ENCODE peak calls at places on chromosomes 2 and 18, in eight cellular contexts. K is CD4-positive, alpha-beta T cell; G is kidney; D is dorsolateral prefrontal cortex; B is RWPE1; X is heart right ventricle; P is WTC11; Y is AG10803. L is an unnamed sample.

GRCh38 chr2:159788218-159788617 is 9.8 kb downstream of the CD302 start:
- DNase-seq in D (no peak), B (no peak), K (no peak), P (no peak), Y (no peak), X (no peak), G (no peak), L (no peak)

GRCh38 chr2:45723857-45724256 is 72.4 kb downstream of the PRKCE start:
- DNase-seq in Y (no peak), D (no peak), P (no peak), X (no peak), K (no peak), B (no peak), G (no peak), L (no peak)

GRCh38 chr2:182368446-182368845 is 58.4 kb downstream of the PDE1A start:
- DNase-seq in D (no peak), G (no peak), X (no peak), B (peak), Y (peak), P (no peak), K (no peak), L (peak)

GRCh38 chr2:144998435-144998834 is 478.5 kb upstream of the ZEB2 start:
- DNase-seq in D (no peak), P (no peak), B (no peak), Y (no peak), X (no peak), G (no peak), K (no peak), L (peak)

GRCh38 chr18:28181616-28182015 is 4.7 kb upstream of the CDH2 start:
- DNase-seq in B (no peak), P (no peak), Y (no peak), G (no peak), X (no peak), K (no peak), D (no peak), L (no peak)

GRCh38 chr2:37916512-37917082 is 8.5 kb upstream of the RMDN2 start:
- DNase-seq in B (peak), Y (peak), K (no peak), D (no peak), X (no peak), G (peak), P (no peak), L (peak)

GRCh38 chr18:24126155-24126947 is 12.5 kb upstream of the CABYR start:
- DNase-seq in D (no peak), K (no peak), Y (peak), B (no peak), G (no peak), X (no peak), P (no peak), L (no peak)

GRCh38 chr2:29811378-29811777 is 110.0 kb downstream of the ALK start:
- DNase-seq in D (no peak), G (no peak), B (peak), K (no peak), Y (no peak), X (no peak), P (no peak), L (peak)

GRCh38 chr2:229849073-229849472 is 72.7 kb downstream of the TRIP12 start:
- DNase-seq in Y (no peak), B (no peak), P (no peak), X (no peak), D (no peak), K (no peak), G (no peak), L (no peak)

GRCh38 chr2:160940699-160941098 is 219.5 kb upstream of the TANK start:
- DNase-seq in X (no peak), K (no peak), B (peak), P (no peak), G (no peak), D (no peak), Y (peak), L (peak)

GRCh38 chr2:220575963-220576362 is 948.5 kb downstream of the SLC4A3 start:
- DNase-seq in Y (no peak), G (no peak), K (no peak), X (no peak), P (no peak), D (no peak), B (no peak), L (no peak)

GRCh38 chr2:70608373-70608772 is 54.7 kb upstream of the TGFA start:
- DNase-seq in X (no peak), D (no peak), P (no peak), G (no peak), K (no peak), Y (no peak), B (no peak), L (no peak)

GRCh38 chr18:11366410-11366809 is 217.0 kb upstream of the PIEZO2 start:
- DNase-seq in Y (no peak), G (no peak), X (no peak), B (no peak), P (no peak), K (no peak), D (no peak), L (no peak)

GRCh38 chr2:184654945-184655344 is 56.6 kb downstream of the ZNF804A start:
- DNase-seq in G (no peak), Y (peak), X (no peak), B (peak), D (no peak), P (no peak), K (no peak), L (peak)

GRCh38 chr2:231701456-231702373 is 6.6 kb upstream of the PTMA start:
- DNase-seq in D (no peak), X (no peak), P (no peak), Y (peak), G (peak), K (no peak), B (peak), L (peak)

GRCh38 chr2:218328294-218328693 is 28.4 kb upstream of the CATIP start:
- DNase-seq in Y (no peak), B (no peak), X (no peak), P (no peak), D (no peak), K (no peak), G (no peak), L (no peak)

GRCh38 chr18:25563816-25564370 is 211.9 kb upstream of the ZNF521 start:
- DNase-seq in Y (no peak), X (no peak), B (no peak), G (no peak), K (no peak), P (no peak), D (no peak), L (no peak)

GRCh38 chr18:478679-479078 is 21.8 kb downstream of the COLEC12 start:
- DNase-seq in K (no peak), D (no peak), X (no peak), B (no peak), P (no peak), G (no peak), Y (peak), L (no peak)

DNA sequence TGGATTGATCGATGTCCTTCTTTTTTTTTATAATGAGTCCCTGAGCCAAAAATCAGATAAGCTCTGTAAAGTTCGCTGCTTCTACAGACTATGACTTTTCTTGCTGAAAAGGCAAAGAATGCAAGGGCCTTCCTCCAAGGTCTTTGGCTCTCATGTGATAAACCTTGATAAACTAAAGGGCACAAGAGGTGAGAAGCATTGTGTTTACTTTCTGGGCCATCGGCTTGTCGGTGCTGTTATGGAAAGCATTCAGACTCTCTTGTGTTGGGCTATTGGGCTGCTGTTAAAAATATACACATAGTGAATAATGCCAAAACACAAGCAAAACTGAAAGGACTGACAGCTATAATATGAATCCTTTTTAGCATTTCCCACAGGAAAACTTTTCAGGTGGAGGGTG is 472.4 kb upstream of the SPHKAP start:
- DNase-seq in B (no peak), P (no peak), D (no peak), G (no peak), X (no peak), K (no peak), Y (no peak), L (no peak)
- TF ChIP-seq CTCF in B (no peak), P (no peak), D (no peak), G (no peak), X (no peak), K (no peak), Y (no peak), L (no peak)

DNA sequence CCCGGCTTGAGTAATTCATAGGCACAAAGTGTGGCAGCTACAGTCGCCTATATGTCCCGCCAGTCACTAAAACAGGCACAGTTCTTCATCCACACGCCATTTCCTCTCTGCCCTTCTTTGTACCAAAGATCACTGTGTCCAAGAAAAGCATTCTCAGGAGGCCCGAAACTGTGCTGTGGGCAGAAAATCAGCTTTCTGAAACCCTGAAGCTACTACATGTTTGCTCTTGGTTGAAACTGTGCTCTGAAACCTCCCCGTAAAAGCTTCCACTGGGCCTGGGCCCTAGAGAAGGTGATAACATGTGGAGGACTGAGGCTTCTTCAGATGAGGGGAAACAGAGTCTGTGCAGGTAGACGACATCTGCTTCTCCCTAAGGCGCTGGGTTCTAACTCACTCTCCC is 75.6 kb upstream of the ID2 start:
- DNase-seq in K (no peak), P (no peak), B (no peak), D (peak), G (no peak), Y (no peak), X (no peak), L (no peak)
- TF ChIP-seq CTCF in K (no peak), P (no peak), B (no peak), D (no peak), G (no peak), Y (no peak), X (no peak), L (no peak)

DNA sequence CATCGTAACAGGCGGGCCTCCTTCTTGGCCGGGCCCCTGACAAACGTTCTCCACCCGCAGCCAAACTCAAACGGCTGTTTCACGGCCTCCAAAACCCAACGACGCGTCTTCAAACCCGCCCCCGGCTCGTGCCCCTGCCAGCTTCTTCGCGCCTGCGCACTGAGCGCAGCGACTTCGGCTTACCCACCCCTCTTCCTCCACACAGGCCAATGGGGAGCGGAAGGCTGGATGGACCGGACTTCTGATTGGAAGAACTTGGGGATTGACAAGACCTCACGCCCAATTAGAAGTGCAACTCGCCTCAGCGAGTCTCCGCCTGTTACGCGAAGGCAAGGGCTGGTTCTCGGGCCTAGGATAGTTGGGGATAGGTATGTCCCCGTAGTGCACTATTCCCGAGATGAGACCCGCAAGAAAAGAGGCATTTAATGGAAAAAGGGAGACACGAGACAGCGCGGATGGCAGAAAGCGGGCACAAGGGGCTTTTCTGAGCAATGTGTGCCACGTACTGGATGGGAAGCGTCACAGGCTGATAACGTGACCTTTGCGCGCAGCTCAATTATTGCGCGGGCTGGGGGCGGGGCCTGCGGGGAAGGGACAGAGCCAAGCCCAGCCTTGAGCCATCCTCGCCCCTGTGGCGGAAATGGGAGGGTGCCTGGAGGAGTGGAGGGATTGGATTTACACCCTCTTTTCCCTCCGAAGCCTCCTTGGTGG is at the start of gene LAPTM4A:
- DNase-seq in X (peak), G (peak), Y (peak), P (peak), D (peak), K (peak), B (peak), L (peak)
- TF ChIP-seq CTCF in X (no peak), G (no peak), Y (no peak), P (no peak), D (peak), K (no peak), B (no peak), L (no peak)

DNA sequence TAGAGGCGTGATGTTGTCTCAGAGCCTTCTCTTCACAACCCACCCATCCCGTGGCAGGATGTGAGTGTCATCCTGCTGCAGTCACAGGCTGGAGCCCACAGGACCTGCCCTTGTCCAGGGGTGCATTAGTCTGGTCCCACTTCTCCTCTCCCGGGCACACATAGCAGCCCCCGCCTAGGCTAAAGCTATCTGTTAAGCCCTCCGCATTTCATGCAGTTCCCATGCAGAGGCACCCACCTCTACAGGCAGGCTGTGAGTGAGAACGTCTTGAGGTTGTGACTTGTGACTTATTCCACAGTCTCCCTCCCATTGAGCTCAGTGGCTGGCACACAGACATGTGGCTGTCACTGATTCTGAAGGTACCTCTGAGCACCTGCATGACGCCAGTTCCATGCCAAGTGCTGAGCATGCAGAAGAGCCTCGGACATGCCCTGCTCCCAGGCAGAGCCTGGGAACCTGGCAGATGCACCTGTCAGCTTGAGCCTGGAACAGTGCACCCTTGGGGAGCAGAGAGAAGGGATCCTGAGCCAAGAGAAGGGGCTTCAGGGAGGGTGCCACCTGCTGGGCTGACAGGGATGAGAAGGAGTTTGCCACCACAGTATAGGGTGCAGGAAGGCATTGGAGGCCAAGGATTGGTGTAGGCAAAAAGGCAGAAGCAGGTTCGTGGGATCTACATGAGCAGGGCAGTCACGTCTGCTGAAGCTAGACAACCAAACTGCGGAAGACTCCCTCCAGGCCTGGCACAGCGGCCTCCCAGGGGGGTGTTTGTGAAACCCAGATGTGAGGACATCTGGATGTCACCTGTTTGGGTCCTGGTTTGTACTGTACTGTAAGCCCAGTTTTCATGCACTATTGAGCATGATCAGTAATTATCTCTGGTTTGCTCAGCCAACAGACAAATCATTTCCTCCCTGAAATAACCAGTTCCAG is 213.6 kb downstream of the GLI2 start:
- DNase-seq in P (no peak), X (no peak), Y (no peak), K (no peak), D (no peak), B (no peak), G (no peak), L (peak)
- TF ChIP-seq CTCF in P (no peak), X (no peak), Y (peak), K (no peak), D (no peak), B (no peak), G (no peak), L (peak)

GRCh38 chr2:75130171-75130570 is 69.1 kb downstream of the TACR1 start:
- DNase-seq in P (no peak), X (no peak), Y (no peak), K (no peak), B (no peak), D (no peak), G (no peak), L (peak)
- TF ChIP-seq CTCF in P (no peak), X (no peak), Y (no peak), K (no peak), B (no peak), D (no peak), G (no peak), L (no peak)

GRCh38 chr2:167331636-167332232 is 443.5 kb downstream of the XIRP2 start:
- DNase-seq in D (no peak), G (peak), B (no peak), Y (no peak), X (no peak), P (peak), K (no peak), L (peak)

GRCh38 chr2:167332358-167332757 is 444.1 kb downstream of the XIRP2 start:
- DNase-seq in K (no peak), Y (no peak), D (no peak), X (no peak), G (no peak), P (no peak), B (no peak), L (no peak)

GRCh38 chr2:167334343-167334742 is 446.1 kb downstream of the XIRP2 start:
- DNase-seq in G (no peak), Y (no peak), X (no peak), P (no peak), B (no peak), D (no peak), K (no peak), L (no peak)

GRCh38 chr2:167335627-167336026 is 447.3 kb downstream of the XIRP2 start:
- DNase-seq in G (no peak), X (no peak), Y (no peak), K (no peak), D (no peak), P (no peak), B (no peak), L (peak)

DNA sequence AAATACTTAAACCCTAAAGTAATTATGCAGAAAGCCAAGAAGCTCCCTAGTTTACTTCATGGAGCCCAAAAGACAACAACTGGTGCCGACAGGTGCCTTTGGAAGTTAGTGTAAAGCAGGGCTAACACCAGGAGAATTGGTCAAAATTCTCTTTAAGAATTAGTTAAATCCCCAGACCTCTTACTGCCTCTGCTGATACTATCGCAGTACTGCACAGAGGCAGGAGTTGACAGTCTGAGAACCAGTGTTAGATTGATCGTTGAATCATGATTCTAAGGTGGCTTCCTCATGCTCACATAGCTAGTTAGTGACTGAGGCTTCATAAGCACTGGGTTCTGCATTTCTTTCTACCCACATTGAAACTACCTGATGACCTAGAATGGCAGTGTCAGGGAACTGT is 445.0 kb downstream of the XIRP2 start:
- DNase-seq in B (no peak), X (no peak), P (no peak), Y (no peak), D (no peak), G (no peak), K (no peak), L (no peak)
- TF ChIP-seq CTCF in B (no peak), X (no peak), P (no peak), Y (no peak), D (no peak), G (no peak), K (no peak), L (no peak)

GRCh38 chr2:62014102-62014501 is 108.6 kb downstream of the COMMD1 start:
- DNase-seq in G (peak), X (peak), P (no peak), B (no peak), K (no peak), Y (peak), D (peak), L (no peak)

GRCh38 chr2:62016957-62017356 is 111.5 kb downstream of the COMMD1 start:
- DNase-seq in K (no peak), D (no peak), Y (no peak), X (no peak), P (no peak), G (no peak), B (no peak), L (no peak)
- TF ChIP-seq CTCF in K (no peak), D (no peak), Y (no peak), X (no peak), P (no peak), G (no peak), B (no peak), L (no peak)

L was measured in MCF 10A.